ENCODE peak calls at places on chromosomes 3 and 15, in ten cellular contexts. One of them, this sample, is unnamed.

GRCh38 chr3:85801955-85802354 is 843.2 kb downstream of the CADM2 start:
- DNase-seq in dorsolateral prefrontal cortex: no peak
- DNase-seq in heart right ventricle: no peak
- DNase-seq in breast epithelium: no peak
- DNase-seq in PC-9: no peak
- DNase-seq in endodermal cell: peak; percentile 67
- DNase-seq in tibial nerve: no peak
- DNase-seq in CD8-positive, alpha-beta memory T cell: no peak
- DNase-seq in IMR-90: no peak
- DNase-seq in AG04450: no peak
- DNase-seq in this sample: no peak

GRCh38 chr3:50562866-50563265 is 4.7 kb downstream of the C3orf18 start:
- DNase-seq in CD8-positive, alpha-beta memory T cell: no peak
- DNase-seq in PC-9: no peak
- DNase-seq in IMR-90: peak; percentile 49
- DNase-seq in heart right ventricle: no peak
- DNase-seq in endodermal cell: no peak
- DNase-seq in breast epithelium: no peak
- DNase-seq in dorsolateral prefrontal cortex: no peak
- DNase-seq in tibial nerve: no peak
- DNase-seq in AG04450: no peak
- DNase-seq in this sample: no peak

GRCh38 chr3:78757734-78758133 is 1010.1 kb downstream of the ROBO1 start:
- DNase-seq in IMR-90: no peak
- DNase-seq in AG04450: no peak
- DNase-seq in tibial nerve: no peak
- DNase-seq in endodermal cell: no peak
- DNase-seq in heart right ventricle: no peak
- DNase-seq in PC-9: no peak
- DNase-seq in dorsolateral prefrontal cortex: no peak
- DNase-seq in CD8-positive, alpha-beta memory T cell: no peak
- DNase-seq in breast epithelium: no peak
- DNase-seq in this sample: no peak

GRCh38 chr3:52925405-52926313 is 28.3 kb upstream of the STIMATE start:
- DNase-seq in tibial nerve: no peak
- DNase-seq in dorsolateral prefrontal cortex: no peak
- DNase-seq in IMR-90: no peak
- DNase-seq in endodermal cell: no peak
- DNase-seq in AG04450: no peak
- DNase-seq in heart right ventricle: no peak
- DNase-seq in PC-9: no peak
- DNase-seq in breast epithelium: no peak
- DNase-seq in CD8-positive, alpha-beta memory T cell: no peak
- DNase-seq in this sample: no peak

GRCh38 chr3:131972550-131972949 is 62.3 kb downstream of the CPNE4 start:
- DNase-seq in AG04450: no peak
- DNase-seq in tibial nerve: no peak
- DNase-seq in IMR-90: no peak
- DNase-seq in dorsolateral prefrontal cortex: no peak
- DNase-seq in endodermal cell: no peak
- DNase-seq in CD8-positive, alpha-beta memory T cell: no peak
- DNase-seq in breast epithelium: no peak
- DNase-seq in heart right ventricle: peak; percentile 6
- DNase-seq in PC-9: no peak
- DNase-seq in this sample: no peak

GRCh38 chr3:129663045-129663446 is 56.6 kb upstream of the PLXND1 start:
- DNase-seq in CD8-positive, alpha-beta memory T cell: no peak
- DNase-seq in AG04450: no peak
- DNase-seq in tibial nerve: no peak
- DNase-seq in endodermal cell: peak; percentile 49
- DNase-seq in heart right ventricle: no peak
- DNase-seq in dorsolateral prefrontal cortex: no peak
- DNase-seq in IMR-90: no peak
- DNase-seq in PC-9: peak; percentile 91
- DNase-seq in breast epithelium: peak; percentile 57
- DNase-seq in this sample: no peak

GRCh38 chr3:50264389-50264963 is 4.5 kb upstream of the SEMA3B start:
- DNase-seq in endodermal cell: peak; percentile 98
- DNase-seq in IMR-90: peak; percentile 93
- DNase-seq in heart right ventricle: peak; percentile 86
- DNase-seq in AG04450: peak; percentile 91
- DNase-seq in PC-9: peak; percentile 92
- DNase-seq in CD8-positive, alpha-beta memory T cell: no peak
- DNase-seq in dorsolateral prefrontal cortex: peak; percentile 70
- DNase-seq in tibial nerve: peak; percentile 54
- DNase-seq in breast epithelium: no peak
- DNase-seq in this sample: no peak

GRCh38 chr3:158789592-158789991 is 12.3 kb upstream of the MFSD1 start:
- DNase-seq in CD8-positive, alpha-beta memory T cell: no peak
- DNase-seq in IMR-90: peak; percentile 81
- DNase-seq in tibial nerve: no peak
- DNase-seq in dorsolateral prefrontal cortex: no peak
- DNase-seq in breast epithelium: no peak
- DNase-seq in endodermal cell: no peak
- DNase-seq in heart right ventricle: no peak
- DNase-seq in AG04450: no peak
- DNase-seq in PC-9: peak; percentile 30
- DNase-seq in this sample: no peak

GRCh38 chr15:79035111-79035601 is 55.4 kb downstream of the RASGRF1 start:
- DNase-seq in CD8-positive, alpha-beta memory T cell: no peak
- DNase-seq in tibial nerve: no peak
- DNase-seq in dorsolateral prefrontal cortex: no peak
- DNase-seq in heart right ventricle: no peak
- DNase-seq in breast epithelium: no peak
- DNase-seq in IMR-90: no peak
- DNase-seq in PC-9: no peak
- DNase-seq in AG04450: no peak
- DNase-seq in endodermal cell: peak; percentile 77
- DNase-seq in this sample: no peak

GRCh38 chr3:117545484-117545883 is 835.9 kb downstream of the TUSC7 start:
- DNase-seq in AG04450: no peak
- DNase-seq in tibial nerve: no peak
- DNase-seq in IMR-90: no peak
- DNase-seq in PC-9: no peak
- DNase-seq in dorsolateral prefrontal cortex: no peak
- DNase-seq in heart right ventricle: no peak
- DNase-seq in endodermal cell: no peak
- DNase-seq in CD8-positive, alpha-beta memory T cell: no peak
- DNase-seq in breast epithelium: no peak
- DNase-seq in this sample: no peak

GRCh38 chr15:47670365-47670764 is 46.9 kb upstream of the SEMA6D start:
- DNase-seq in tibial nerve: no peak
- DNase-seq in breast epithelium: no peak
- DNase-seq in dorsolateral prefrontal cortex: no peak
- DNase-seq in heart right ventricle: no peak
- DNase-seq in PC-9: no peak
- DNase-seq in AG04450: no peak
- DNase-seq in CD8-positive, alpha-beta memory T cell: no peak
- DNase-seq in endodermal cell: no peak
- DNase-seq in IMR-90: no peak
- DNase-seq in this sample: no peak

GRCh38 chr15:31403096-31403495 is 76.5 kb downstream of the KLF13 start:
- DNase-seq in endodermal cell: no peak
- DNase-seq in PC-9: no peak
- DNase-seq in IMR-90: peak; percentile 9
- DNase-seq in heart right ventricle: no peak
- DNase-seq in AG04450: no peak
- DNase-seq in CD8-positive, alpha-beta memory T cell: no peak
- DNase-seq in tibial nerve: no peak
- DNase-seq in dorsolateral prefrontal cortex: no peak
- DNase-seq in breast epithelium: no peak
- DNase-seq in this sample: no peak

GRCh38 chr15:88256261-88257230 is at the start of gene NTRK3:
- DNase-seq in endodermal cell: peak; percentile 81
- DNase-seq in PC-9: no peak
- DNase-seq in heart right ventricle: no peak
- DNase-seq in tibial nerve: peak; percentile 30
- DNase-seq in dorsolateral prefrontal cortex: no peak
- DNase-seq in CD8-positive, alpha-beta memory T cell: no peak
- DNase-seq in AG04450: no peak
- DNase-seq in breast epithelium: no peak
- DNase-seq in IMR-90: no peak
- DNase-seq in this sample: no peak
- H3K27ac ChIP-seq in endodermal cell: no peak within 1 kb of the TSS
- H3K27ac ChIP-seq in PC-9: no peak within 1 kb of the TSS
- H3K27ac ChIP-seq in heart right ventricle: no peak within 1 kb of the TSS
- H3K27ac ChIP-seq in tibial nerve: peak within 1 kb of the TSS; percentile 30
- H3K27ac ChIP-seq in dorsolateral prefrontal cortex: peak within 1 kb of the TSS; percentile 70
- H3K27ac ChIP-seq in CD8-positive, alpha-beta memory T cell: no peak within 1 kb of the TSS
- H3K27ac ChIP-seq in AG04450: no peak within 1 kb of the TSS
- H3K27ac ChIP-seq in breast epithelium: peak within 1 kb of the TSS; percentile 48
- H3K27ac ChIP-seq in IMR-90: no peak within 1 kb of the TSS
- H3K27ac ChIP-seq in this sample: no peak within 1 kb of the TSS

DNA sequence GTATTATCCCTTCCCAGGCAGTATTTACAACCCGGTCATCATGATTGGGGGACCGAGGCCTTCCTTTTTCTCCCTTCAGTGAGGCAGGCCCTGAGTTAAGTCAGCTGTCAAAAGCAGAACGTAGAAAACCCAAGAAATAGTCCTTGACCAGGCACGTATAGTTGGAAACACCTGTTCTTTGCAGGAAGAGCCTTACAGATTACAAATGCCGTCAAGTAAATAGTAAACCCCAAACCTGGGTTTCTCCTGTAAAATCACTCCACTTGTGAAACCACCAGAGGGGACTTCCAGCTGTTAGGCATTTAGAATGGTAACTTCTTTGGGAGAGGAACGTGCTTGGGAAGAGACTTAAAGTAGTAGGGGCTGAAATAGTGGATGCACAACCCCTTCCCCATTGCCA is 1.0 kb upstream of the BTBD1 start:
- DNase-seq in AG04450: no peak
- DNase-seq in heart right ventricle: no peak
- DNase-seq in endodermal cell: no peak
- DNase-seq in PC-9: no peak
- DNase-seq in dorsolateral prefrontal cortex: no peak
- DNase-seq in IMR-90: no peak
- DNase-seq in CD8-positive, alpha-beta memory T cell: no peak
- DNase-seq in tibial nerve: no peak
- DNase-seq in breast epithelium: no peak
- DNase-seq in this sample: no peak
- H3K4me3 ChIP-seq in AG04450: no peak overlapping the region
- H3K4me3 ChIP-seq in heart right ventricle: no peak overlapping the region
- H3K4me3 ChIP-seq in endodermal cell: no peak overlapping the region
- H3K4me3 ChIP-seq in PC-9: no peak overlapping the region
- H3K4me3 ChIP-seq in dorsolateral prefrontal cortex: no peak overlapping the region
- H3K4me3 ChIP-seq in IMR-90: no peak overlapping the region
- H3K4me3 ChIP-seq in CD8-positive, alpha-beta memory T cell: no peak overlapping the region
- H3K4me3 ChIP-seq in tibial nerve: no peak overlapping the region
- H3K4me3 ChIP-seq in breast epithelium: no peak overlapping the region
- H3K4me3 ChIP-seq in this sample: no peak overlapping the region

GRCh38 chr15:94125131-94125530 is 106.2 kb upstream of the MCTP2 start:
- DNase-seq in heart right ventricle: no peak
- DNase-seq in PC-9: no peak
- DNase-seq in breast epithelium: no peak
- DNase-seq in dorsolateral prefrontal cortex: no peak
- DNase-seq in AG04450: peak; percentile 38
- DNase-seq in endodermal cell: no peak
- DNase-seq in tibial nerve: no peak
- DNase-seq in CD8-positive, alpha-beta memory T cell: no peak
- DNase-seq in IMR-90: peak; percentile 39
- DNase-seq in this sample: no peak

GRCh38 chr15:94125698-94126097 is 105.7 kb upstream of the MCTP2 start:
- DNase-seq in endodermal cell: no peak
- DNase-seq in tibial nerve: no peak
- DNase-seq in IMR-90: no peak
- DNase-seq in breast epithelium: no peak
- DNase-seq in dorsolateral prefrontal cortex: no peak
- DNase-seq in AG04450: no peak
- DNase-seq in PC-9: no peak
- DNase-seq in CD8-positive, alpha-beta memory T cell: no peak
- DNase-seq in heart right ventricle: no peak
- DNase-seq in this sample: no peak

GRCh38 chr15:94119215-94119815 is 112.0 kb upstream of the MCTP2 start:
- DNase-seq in endodermal cell: peak; percentile 58
- DNase-seq in dorsolateral prefrontal cortex: no peak
- DNase-seq in AG04450: no peak
- DNase-seq in breast epithelium: no peak
- DNase-seq in tibial nerve: peak; percentile 15
- DNase-seq in IMR-90: no peak
- DNase-seq in PC-9: no peak
- DNase-seq in CD8-positive, alpha-beta memory T cell: no peak
- DNase-seq in heart right ventricle: peak; percentile 57
- DNase-seq in this sample: no peak

DNA sequence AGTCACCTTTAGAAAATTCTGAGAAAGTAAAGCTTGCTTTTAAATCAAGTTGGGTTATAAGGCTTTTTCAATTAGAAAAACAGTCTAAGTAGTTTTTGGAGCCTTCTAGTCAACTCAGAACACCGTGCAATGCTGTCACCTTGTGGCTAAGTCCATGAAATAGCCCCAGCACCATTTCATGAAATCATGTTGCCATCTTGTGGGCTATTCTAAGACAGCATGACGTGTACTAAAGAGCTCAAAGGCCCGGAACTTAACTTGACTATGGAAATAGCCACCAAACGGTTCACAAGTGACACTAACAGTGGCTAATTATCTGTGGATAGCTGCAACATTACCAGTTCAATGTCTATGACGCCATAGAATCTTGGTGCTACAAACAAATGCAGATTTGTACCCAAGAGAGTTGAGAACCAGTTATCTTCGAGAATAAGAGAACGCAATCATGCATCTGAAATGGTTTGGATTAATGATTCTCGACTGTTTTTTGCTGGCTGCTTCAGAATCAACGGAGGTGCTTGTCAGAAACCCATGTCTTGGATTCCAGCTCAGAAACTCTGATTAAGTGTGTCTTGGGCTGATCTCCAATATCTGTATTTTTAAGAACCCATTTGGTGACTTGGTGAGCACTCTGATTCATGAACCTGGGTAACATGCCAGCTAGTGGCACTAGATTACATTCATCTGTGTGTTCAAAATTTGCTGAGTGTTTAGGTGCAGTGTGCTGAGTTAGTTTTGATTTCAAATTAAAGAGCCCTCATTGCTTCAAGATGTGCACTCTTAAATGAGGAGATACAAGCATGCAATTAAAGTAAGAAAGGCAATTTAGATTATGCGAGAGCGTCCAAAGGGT is 111.2 kb upstream of the MCTP2 start:
- DNase-seq in endodermal cell: peak; percentile 84
- DNase-seq in dorsolateral prefrontal cortex: peak; percentile 54
- DNase-seq in PC-9: peak; percentile 35
- DNase-seq in AG04450: peak; percentile 84
- DNase-seq in CD8-positive, alpha-beta memory T cell: peak; percentile 30
- DNase-seq in tibial nerve: peak; percentile 29
- DNase-seq in IMR-90: peak; percentile 82
- DNase-seq in heart right ventricle: peak; percentile 73
- DNase-seq in breast epithelium: peak; percentile 53
- DNase-seq in this sample: peak; percentile 39
- H3K27ac ChIP-seq in endodermal cell: no peak overlapping the region
- H3K27ac ChIP-seq in dorsolateral prefrontal cortex: no peak overlapping the region
- H3K27ac ChIP-seq in PC-9: no peak overlapping the region
- H3K27ac ChIP-seq in AG04450: no peak overlapping the region
- H3K27ac ChIP-seq in CD8-positive, alpha-beta memory T cell: no peak overlapping the region
- H3K27ac ChIP-seq in tibial nerve: no peak overlapping the region
- H3K27ac ChIP-seq in IMR-90: no peak overlapping the region
- H3K27ac ChIP-seq in heart right ventricle: peak overlapping the region; percentile 51
- H3K27ac ChIP-seq in breast epithelium: no peak overlapping the region
- H3K27ac ChIP-seq in this sample: no peak overlapping the region

DNA sequence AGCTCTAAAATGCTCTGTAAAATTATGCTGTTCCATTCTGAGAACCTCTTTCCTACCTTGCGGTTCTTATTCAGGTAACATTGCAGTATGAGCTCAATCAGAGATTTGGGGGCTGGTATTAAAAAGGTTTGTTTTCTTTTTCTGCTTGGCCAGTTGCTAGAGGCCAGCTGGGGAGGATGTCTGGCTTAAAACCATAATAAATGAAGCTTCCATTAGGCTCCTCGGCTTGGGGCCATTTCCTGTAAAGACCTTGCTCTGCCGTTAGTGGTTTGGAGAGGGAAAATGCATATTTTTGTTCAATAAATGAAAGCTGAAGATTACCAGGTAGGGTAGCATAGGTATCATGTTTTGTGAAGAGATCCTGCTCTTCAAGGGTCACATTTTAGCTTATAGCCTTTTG is 55.2 kb downstream of the MCTP2 start:
- DNase-seq in breast epithelium: no peak
- DNase-seq in AG04450: no peak
- DNase-seq in CD8-positive, alpha-beta memory T cell: no peak
- DNase-seq in tibial nerve: no peak
- DNase-seq in dorsolateral prefrontal cortex: no peak
- DNase-seq in PC-9: no peak
- DNase-seq in heart right ventricle: no peak
- DNase-seq in endodermal cell: no peak
- DNase-seq in IMR-90: no peak
- DNase-seq in this sample: no peak
- H3K4me3 ChIP-seq in breast epithelium: no peak overlapping the region
- H3K4me3 ChIP-seq in AG04450: no peak overlapping the region
- H3K4me3 ChIP-seq in CD8-positive, alpha-beta memory T cell: no peak overlapping the region
- H3K4me3 ChIP-seq in tibial nerve: no peak overlapping the region
- H3K4me3 ChIP-seq in dorsolateral prefrontal cortex: no peak overlapping the region
- H3K4me3 ChIP-seq in PC-9: no peak overlapping the region
- H3K4me3 ChIP-seq in heart right ventricle: no peak overlapping the region
- H3K4me3 ChIP-seq in endodermal cell: no peak overlapping the region
- H3K4me3 ChIP-seq in IMR-90: no peak overlapping the region
- H3K4me3 ChIP-seq in this sample: no peak overlapping the region